ENCODE peak calls at places on chromosome 7, in nine cellular contexts. W, M, Z, C, A, I, S, D and T are unnamed samples.

GRCh38 chr7:30840176-30841024 is 69.2 kb downstream of the MINDY4 start:
- DNase-seq in W (no peak), M (no peak), Z (no peak), C (no peak), A (no peak), I (no peak), S (no peak), D (no peak), T (no peak)

GRCh38 chr7:7114575-7115291 is 67.6 kb upstream of the C1GALT1 start:
- DNase-seq in W (no peak), M (no peak), Z (no peak), C (peak; percentile 10), A (no peak), I (no peak), S (no peak), D (no peak), T (no peak)

GRCh38 chr7:106717254-106717996 is 56.5 kb upstream of the CCDC71L start:
- DNase-seq in W (no peak), M (no peak), Z (peak; percentile 6), C (no peak), A (no peak), I (no peak), S (no peak), D (no peak), T (no peak)

GRCh38 chr7:157670490-157671357 is 333.9 kb downstream of the DNAJB6 start:
- DNase-seq in W (no peak), M (no peak), Z (peak; percentile 9), C (no peak), A (no peak), I (no peak), S (no peak), D (no peak), T (no peak)

GRCh38 chr7:135645296-135645904 is 16.9 kb upstream of the STMP1 start:
- DNase-seq in W (peak; percentile 56), M (no peak), Z (peak; percentile 38), C (peak; percentile 11), A (no peak), I (no peak), S (no peak), D (no peak), T (no peak)

GRCh38 chr7:38978474-38978873 is 765 bp downstream of the POU6F2 start:
- DNase-seq in W (no peak), M (no peak), Z (no peak), C (no peak), A (no peak), I (no peak), S (no peak), D (no peak), T (no peak)

GRCh38 chr7:16739863-16740622 is 13.5 kb upstream of the TSPAN13 start:
- DNase-seq in W (peak; percentile 94), M (peak; percentile 94), Z (peak; percentile 98), C (no peak), A (no peak), I (no peak), S (no peak), D (peak; percentile 97), T (no peak)

GRCh38 chr7:52811537-52811936 is 223.9 kb upstream of the POM121L12 start:
- DNase-seq in W (no peak), M (no peak), Z (no peak), C (no peak), A (no peak), I (no peak), S (no peak), D (no peak), T (no peak)

GRCh38 chr7:7249814-7250213 is 67.5 kb downstream of the C1GALT1 start:
- DNase-seq in W (no peak), M (no peak), Z (no peak), C (no peak), A (no peak), I (no peak), S (no peak), D (no peak), T (no peak)

GRCh38 chr7:159247910-159248309 is 103.2 kb upstream of the VIPR2 start:
- DNase-seq in W (no peak), M (no peak), Z (no peak), C (no peak), A (no peak), I (no peak), S (no peak), D (no peak), T (no peak)

GRCh38 chr7:70830060-70830395 is 301.9 kb upstream of the GALNT17 start:
- DNase-seq in W (no peak), M (no peak), Z (no peak), C (no peak), A (no peak), I (peak; percentile 15), S (no peak), D (no peak), T (no peak)